ENCODE peak calls at places on chromosomes 7 and 10, in eight cellular contexts. Z is foreskin fibroblast, O is H9, X is spleen, G is K562, D is esophagus squamous epithelium, C is Calu3, L is cardiac fibroblast. H is an unnamed sample.

GRCh38 chr7:6705959-6706665 is 635 bp downstream of the ZNF12 start:
- DNase-seq in Z (peak; percentile 54), O (peak; percentile 35), X (peak; percentile 91), G (peak; percentile 56), D (no peak), C (peak; percentile 60), L (peak; percentile 42), H (peak; percentile 25)

GRCh38 chr10:118694848-118695247 is 59.9 kb downstream of the CACUL1 start:
- DNase-seq in Z (peak; percentile 74), O (no peak), X (no peak), G (no peak), D (no peak), C (no peak), L (peak; percentile 5), H (peak; percentile 68)

GRCh38 chr7:26865094-26865388 is 651 bp upstream of the SKAP2 start:
- DNase-seq in Z (peak; percentile 83), O (no peak), X (peak; percentile 89), G (peak; percentile 71), D (no peak), C (no peak), L (no peak), H (no peak)

GRCh38 chr7:94838717-94839116 is 68.7 kb upstream of the PPP1R9A start:
- DNase-seq in Z (no peak), O (no peak), X (no peak), G (no peak), D (no peak), C (no peak), L (no peak), H (no peak)

GRCh38 chr10:25047088-25047487 is 30.7 kb downstream of the THNSL1 start:
- DNase-seq in Z (no peak), O (no peak), X (no peak), G (no peak), D (no peak), C (no peak), L (peak; percentile 16), H (no peak)

GRCh38 chr7:98619450-98620321 is 2.6 kb downstream of the NPTX2 start:
- DNase-seq in Z (peak; percentile 30), O (peak; percentile 67), X (no peak), G (no peak), D (no peak), C (peak; percentile 36), L (peak; percentile 69), H (peak; percentile 12)

GRCh38 chr10:24249829-24250415 is 41.0 kb downstream of the KIAA1217 start:
- DNase-seq in Z (no peak), O (no peak), X (no peak), G (no peak), D (no peak), C (no peak), L (peak; percentile 72), H (peak; percentile 54)

GRCh38 chr7:111516612-111517011 is 45.7 kb downstream of the IMMP2L start:
- DNase-seq in Z (no peak), O (no peak), X (no peak), G (no peak), D (no peak), C (peak; percentile 41), L (no peak), H (no peak)

GRCh38 chr7:3089493-3089892 is 45.8 kb upstream of the CARD11 start:
- DNase-seq in Z (no peak), O (peak; percentile 81), X (no peak), G (peak; percentile 48), D (no peak), C (peak; percentile 44), L (peak; percentile 8), H (peak; percentile 5)

GRCh38 chr10:8283986-8284385 is 229.5 kb downstream of the GATA3 start:
- DNase-seq in Z (no peak), O (no peak), X (no peak), G (no peak), D (no peak), C (no peak), L (peak; percentile 93), H (no peak)

GRCh38 chr10:1155791-1156615 is 99.8 kb downstream of the WDR37 start:
- DNase-seq in Z (no peak), O (no peak), X (no peak), G (no peak), D (no peak), C (no peak), L (no peak), H (no peak)

GRCh38 chr7:64463636-64464375 is 99.1 kb downstream of the ZNF680 start:
- DNase-seq in Z (peak; percentile 34), O (no peak), X (no peak), G (peak; percentile 32), D (no peak), C (no peak), L (peak; percentile 59), H (peak; percentile 47)

GRCh38 chr7:28481131-28481926 is 69.0 kb downstream of the CREB5 start:
- DNase-seq in Z (peak; percentile 86), O (no peak), X (no peak), G (no peak), D (no peak), C (no peak), L (peak; percentile 51), H (peak; percentile 57)

GRCh38 chr10:103069453-103070331 is 123.4 kb downstream of the NT5C2 start:
- DNase-seq in Z (peak; percentile 72), O (peak; percentile 69), X (peak; percentile 88), G (peak; percentile 46), D (no peak), C (peak; percentile 69), L (peak; percentile 62), H (peak; percentile 61)

GRCh38 chr10:99742240-99742639 is 10.2 kb downstream of the CUTC start:
- DNase-seq in Z (peak; percentile 60), O (no peak), X (no peak), G (no peak), D (no peak), C (no peak), L (no peak), H (no peak)

GRCh38 chr7:2237109-2237602 is 4.4 kb upstream of the MAD1L1 start:
- DNase-seq in Z (no peak), O (no peak), X (peak; percentile 90), G (no peak), D (peak; percentile 31), C (no peak), L (no peak), H (no peak)

GRCh38 chr7:55053651-55054226 is 34.9 kb downstream of the EGFR start:
- DNase-seq in Z (peak; percentile 48), O (no peak), X (no peak), G (no peak), D (no peak), C (no peak), L (no peak), H (no peak)

GRCh38 chr7:128031901-128032604 is 816 bp upstream of the LRRC4 start:
- DNase-seq in Z (peak; percentile 94), O (peak; percentile 51), X (peak; percentile 90), G (no peak), D (no peak), C (no peak), L (peak; percentile 86), H (peak; percentile 87)

GRCh38 chr7:129482781-129483180 is 19.6 kb upstream of the SMKR1 start:
- DNase-seq in Z (no peak), O (no peak), X (no peak), G (no peak), D (no peak), C (no peak), L (no peak), H (no peak)

GRCh38 chr10:116833986-116834760 is 15.1 kb upstream of the ENO4 start:
- DNase-seq in Z (no peak), O (peak; percentile 76), X (no peak), G (no peak), D (no peak), C (no peak), L (no peak), H (no peak)

GRCh38 chr10:116835658-116836057 is 13.6 kb upstream of the ENO4 start:
- DNase-seq in Z (no peak), O (no peak), X (no peak), G (no peak), D (no peak), C (no peak), L (no peak), H (no peak)

GRCh38 chr10:116836902-116837513 is 12.3 kb upstream of the ENO4 start:
- DNase-seq in Z (peak; percentile 38), O (no peak), X (no peak), G (no peak), D (no peak), C (no peak), L (peak; percentile 54), H (no peak)

GRCh38 chr10:116838143-116838725 is 11.1 kb upstream of the ENO4 start:
- DNase-seq in Z (no peak), O (no peak), X (no peak), G (no peak), D (no peak), C (no peak), L (no peak), H (no peak)

DNA sequence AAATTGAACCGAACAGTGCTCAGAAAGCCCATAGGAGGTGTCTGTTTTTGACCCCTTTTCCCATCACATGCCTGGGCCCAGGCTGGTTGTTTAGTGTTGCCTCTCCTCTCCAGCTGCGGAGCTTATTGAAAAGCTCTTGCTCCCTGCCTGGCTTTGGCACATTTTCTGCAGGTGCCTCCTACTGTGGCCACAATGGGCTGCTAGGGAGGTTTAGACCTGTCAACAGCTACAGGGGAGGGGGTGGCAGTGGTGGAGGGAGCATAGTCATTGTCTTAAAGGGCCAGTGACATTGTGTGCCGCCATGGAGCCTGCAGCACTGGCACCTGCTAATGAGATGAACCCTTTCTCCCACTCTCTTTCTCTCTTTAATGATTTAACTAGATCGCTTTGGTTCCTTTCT is 13.2 kb upstream of the ENO4 start:
- DNase-seq in Z (no peak), O (peak; percentile 84), X (no peak), G (no peak), D (no peak), C (no peak), L (no peak), H (no peak)
- TF ChIP-seq CTCF in Z (no peak), O (no peak), X (no peak), G (no peak), D (no peak), C (no peak), L (no peak), H (no peak)

DNA sequence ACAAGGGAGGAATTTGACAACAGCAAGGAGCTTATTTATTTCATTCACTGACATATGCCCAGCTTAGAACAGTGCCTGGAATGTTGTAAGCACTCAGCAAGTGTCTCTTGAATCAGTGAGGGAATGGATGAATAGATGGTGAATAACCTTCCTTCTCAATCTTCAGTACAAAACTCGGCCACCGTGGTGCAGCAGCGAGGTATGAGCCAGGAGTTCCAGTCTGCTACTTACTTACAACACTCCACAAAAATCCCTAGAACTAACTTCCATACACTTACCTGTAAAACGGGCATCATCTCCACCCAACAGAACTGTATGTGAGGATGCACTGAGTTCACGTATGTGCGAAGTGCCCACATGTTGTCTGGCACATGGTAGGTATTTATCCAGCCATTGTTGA is 237.4 kb downstream of the WDR11 start:
- DNase-seq in Z (peak; percentile 7), O (peak; percentile 54), X (no peak), G (no peak), D (no peak), C (peak; percentile 43), L (no peak), H (peak; percentile 9)
- TF ChIP-seq CTCF in Z (no peak), O (peak; percentile 59), X (no peak), G (no peak), D (no peak), C (no peak), L (no peak), H (peak; percentile 26)

GRCh38 chr7:150322833-150323681 is at the start of the genes ACTR3C and LRRC61:
- DNase-seq in Z (no peak), O (peak; percentile 80), X (peak; percentile 93), G (peak; percentile 96), D (no peak), C (peak; percentile 67), L (no peak), H (no peak)
- TF ChIP-seq CTCF in Z (no peak), O (peak; percentile 32), X (peak; percentile 9), G (peak; percentile 63), D (peak; percentile 9), C (peak; percentile 23), L (no peak), H (no peak)

GRCh38 chr7:75961194-75961593 is 33.2 kb downstream of the TMEM120A start:
- DNase-seq in Z (no peak), O (no peak), X (no peak), G (no peak), D (no peak), C (no peak), L (no peak), H (no peak)
- TF ChIP-seq CTCF in Z (no peak), O (peak; percentile 55), X (no peak), G (peak; percentile 37), D (no peak), C (no peak), L (no peak), H (peak; percentile 22)

H was measured in astrocyte of the spinal cord.